ENCODE peak calls at places on chromosomes 12 and 14, in eight cellular contexts. R is sigmoid colon, A is A549, G is H1, T is suprapubic skin, W is ovary, H is tibial nerve, P is GM12878. Z is an unnamed sample.

GRCh38 chr12:124833693-124834122 is 30.0 kb downstream of the SCARB1 start:
- DNase-seq in T (no peak), H (no peak), A (no peak), P (no peak), R (no peak), G (peak), W (peak), Z (no peak)

GRCh38 chr14:31449971-31450610 is 7.2 kb downstream of the DTD2 start:
- DNase-seq in W (no peak), H (no peak), A (peak), P (no peak), T (no peak), G (no peak), R (no peak), Z (no peak)

GRCh38 chr12:68899251-68899771 is 33.7 kb downstream of the CPM start:
- DNase-seq in P (no peak), A (peak), R (peak), T (no peak), H (no peak), G (no peak), W (peak), Z (peak)

GRCh38 chr12:981176-981828 is 9.7 kb upstream of the ERC1 start:
- DNase-seq in A (no peak), H (no peak), W (no peak), G (no peak), P (no peak), R (no peak), T (no peak), Z (no peak)

GRCh38 chr12:93135286-93136239 is 206.5 kb upstream of the EEA1 start:
- DNase-seq in T (no peak), G (no peak), R (no peak), P (no peak), W (no peak), H (no peak), A (no peak), Z (no peak)

GRCh38 chr14:105026789-105027563 is 6.1 kb upstream of the CDCA4 start:
- DNase-seq in R (no peak), W (no peak), G (no peak), T (no peak), H (no peak), A (peak), P (no peak), Z (no peak)

GRCh38 chr14:68733086-68733621 is 59.7 kb downstream of the ZFP36L1 start:
- DNase-seq in G (no peak), H (no peak), R (no peak), T (no peak), A (no peak), P (peak), W (no peak), Z (no peak)

GRCh38 chr12:101686176-101686575 is 11.3 kb upstream of the CHPT1 start:
- DNase-seq in T (no peak), P (no peak), R (no peak), W (no peak), H (no peak), A (no peak), G (no peak), Z (no peak)

DNA sequence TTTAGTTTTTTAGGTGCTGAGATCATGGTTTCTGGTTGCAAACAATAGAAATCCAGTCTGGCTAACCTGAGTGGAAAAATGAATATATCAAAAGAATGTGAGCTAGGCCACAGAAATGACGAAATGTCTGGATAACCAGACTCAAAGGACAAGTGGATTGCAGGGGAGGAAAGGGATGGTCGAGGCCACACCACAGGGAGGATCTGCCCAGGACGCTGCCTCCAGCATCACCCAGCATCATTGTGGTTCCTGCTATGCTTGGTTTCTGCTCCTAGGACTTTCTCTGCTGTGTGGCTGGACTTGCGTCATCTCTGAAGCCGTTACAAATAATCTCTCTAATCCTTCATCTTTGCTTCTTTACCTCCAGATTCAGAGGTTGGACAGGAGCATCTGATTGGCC is 80.4 kb downstream of the TTC8 start:
- DNase-seq in P (no peak), H (no peak), T (no peak), G (no peak), R (no peak), A (no peak), W (no peak), Z (no peak)
- TF ChIP-seq EP300 in P (no peak), H (no peak), T (no peak), G (no peak), R (no peak), A (no peak), W (no peak), Z (no peak)

GRCh38 chr12:59895161-59895785 is 299.4 kb downstream of the SLC16A7 start:
- DNase-seq in H (no peak), W (no peak), T (no peak), P (no peak), A (no peak), G (no peak), R (no peak), Z (no peak)

GRCh38 chr12:59886131-59886751 is 290.4 kb downstream of the SLC16A7 start:
- DNase-seq in G (no peak), P (no peak), W (no peak), T (no peak), R (no peak), H (no peak), A (no peak), Z (no peak)

GRCh38 chr12:59887204-59887603 is 291.4 kb downstream of the SLC16A7 start:
- DNase-seq in H (no peak), A (no peak), G (no peak), P (no peak), T (no peak), R (no peak), W (no peak), Z (no peak)

GRCh38 chr12:59891180-59891579 is 295.4 kb downstream of the SLC16A7 start:
- DNase-seq in G (no peak), H (no peak), R (no peak), P (no peak), T (no peak), A (no peak), W (no peak), Z (no peak)
- TF ChIP-seq EP300 in G (no peak), H (no peak), R (no peak), P (no peak), T (no peak), A (no peak), W (no peak), Z (no peak)

GRCh38 chr14:88515499-88516221 is 39.1 kb downstream of the PTPN21 start:
- DNase-seq in H (no peak), P (no peak), R (no peak), W (no peak), A (no peak), T (no peak), G (no peak), Z (no peak)
- TF ChIP-seq EP300 in H (no peak), P (no peak), R (no peak), W (no peak), A (no peak), T (no peak), G (no peak), Z (no peak)

GRCh38 chr12:88562151-88562550 is 18.1 kb downstream of the KITLG start:
- DNase-seq in W (no peak), T (no peak), A (no peak), P (no peak), G (no peak), H (no peak), R (no peak), Z (no peak)

GRCh38 chr12:88570103-88570502 is 10.2 kb downstream of the KITLG start:
- DNase-seq in T (peak), A (no peak), R (no peak), H (no peak), G (no peak), P (no peak), W (no peak), Z (no peak)

GRCh38 chr12:88562846-88563582 is 17.3 kb downstream of the KITLG start:
- DNase-seq in R (no peak), A (no peak), W (no peak), P (no peak), H (no peak), T (no peak), G (no peak), Z (no peak)

GRCh38 chr12:88571543-88571942 is 8.7 kb downstream of the KITLG start:
- DNase-seq in P (no peak), R (no peak), T (no peak), G (no peak), A (no peak), W (no peak), H (no peak), Z (no peak)

DNA sequence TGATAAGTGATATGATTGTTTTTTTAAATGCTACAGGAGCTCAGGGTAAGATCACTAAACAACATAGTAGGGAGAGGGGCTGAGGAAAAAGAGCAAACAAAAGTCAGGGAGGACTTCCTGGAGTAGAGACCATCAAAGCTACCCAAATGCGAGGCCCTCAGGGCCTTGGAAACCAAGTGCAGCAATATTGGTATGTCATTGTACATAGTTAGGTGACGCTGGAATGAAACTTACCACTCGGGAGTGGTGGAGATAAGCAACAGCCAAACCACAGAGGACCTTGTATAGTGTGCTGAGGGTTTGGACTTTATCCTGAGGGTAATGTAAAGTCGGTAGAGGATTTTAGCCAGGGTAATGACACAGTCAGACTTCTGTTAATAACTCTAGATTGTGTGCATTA is 13.8 kb downstream of the KITLG start:
- DNase-seq in T (no peak), R (no peak), H (no peak), A (no peak), W (no peak), G (no peak), P (no peak), Z (peak)
- TF ChIP-seq EP300 in T (no peak), R (no peak), H (no peak), A (no peak), W (no peak), G (no peak), P (no peak), Z (no peak)

DNA sequence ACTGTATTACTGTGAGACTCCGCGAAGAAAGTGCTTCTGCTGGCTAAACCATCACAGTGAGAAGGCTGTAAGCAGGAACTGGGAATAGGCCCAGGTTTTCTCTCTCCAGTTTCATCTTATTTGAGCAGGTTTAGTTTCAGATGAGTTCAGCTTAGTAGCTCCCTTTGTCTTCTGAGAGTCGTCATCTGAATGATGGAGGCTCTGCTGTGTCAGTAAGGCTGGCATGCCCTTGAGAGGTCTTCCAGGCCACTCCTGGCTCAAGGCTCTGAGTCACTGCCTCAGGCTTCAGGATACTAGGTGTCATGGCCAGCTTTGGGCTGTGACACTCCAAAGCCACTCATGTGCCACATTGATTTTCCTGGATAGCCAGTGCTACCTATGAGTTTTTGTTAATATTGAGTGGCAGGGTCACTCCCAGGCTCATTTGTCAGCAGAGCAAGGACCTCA is 205.6 kb upstream of the RGS6 start:
- DNase-seq in H (no peak), A (no peak), G (no peak), P (no peak), T (no peak), R (no peak), W (no peak), Z (no peak)
- TF ChIP-seq EP300 in H (no peak), A (no peak), G (no peak), P (no peak), T (no peak), R (no peak), W (no peak), Z (no peak)

DNA sequence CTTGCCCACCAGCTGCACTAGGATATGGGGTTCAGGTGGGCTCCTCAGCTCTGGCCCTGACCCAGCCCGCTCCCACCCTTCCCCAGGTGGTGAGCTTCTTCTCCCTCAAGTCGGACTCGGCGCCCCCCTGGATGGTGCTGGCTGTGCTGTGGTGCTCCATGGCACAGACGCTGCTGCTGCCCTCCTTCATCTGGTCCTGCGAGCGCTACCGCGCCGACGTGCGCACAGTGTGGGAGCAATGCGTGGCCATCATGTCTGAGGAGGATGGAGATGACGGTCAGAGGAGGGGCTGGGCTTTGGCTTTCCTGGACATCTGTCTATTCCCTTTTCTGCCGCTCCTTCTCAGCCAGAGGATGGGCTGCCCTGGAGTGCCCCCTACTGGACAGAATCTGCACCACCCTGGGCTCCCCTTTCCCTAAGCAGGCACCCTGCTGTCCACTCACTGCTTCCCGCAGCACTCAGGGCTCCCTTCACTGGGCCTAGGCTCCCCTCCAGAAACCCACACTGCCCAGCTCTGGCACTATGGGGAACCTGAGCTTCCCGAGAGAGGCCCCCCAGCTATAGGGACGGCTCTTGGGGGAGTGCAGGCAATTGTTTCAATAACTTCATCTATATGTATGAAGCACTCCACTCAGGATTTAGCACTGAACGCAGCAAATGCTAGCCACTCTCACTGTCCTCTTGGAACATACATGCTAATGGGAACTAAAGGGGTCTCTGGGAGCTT is 2.6 kb upstream of the P3H3 start:
- DNase-seq in W (peak), A (peak), G (peak), H (peak), P (no peak), T (peak), R (peak), Z (peak)
- TF ChIP-seq EP300 in W (no peak), A (no peak), G (no peak), H (no peak), P (no peak), T (no peak), R (no peak), Z (no peak)

GRCh38 chr12:26135010-26135420 is 10.2 kb upstream of the BHLHE41 start:
- DNase-seq in T (no peak), P (no peak), H (no peak), R (no peak), W (peak), A (no peak), G (no peak), Z (peak)
- TF ChIP-seq EP300 in T (no peak), P (no peak), H (peak), R (no peak), W (no peak), A (no peak), G (no peak), Z (no peak)

GRCh38 chr14:54173782-54174181 is 217.2 kb upstream of the BMP4 start:
- DNase-seq in W (no peak), A (no peak), R (no peak), G (no peak), T (no peak), H (no peak), P (no peak), Z (no peak)

GRCh38 chr14:54177009-54177408 is 219.8 kb upstream of the CDKN3 start:
- DNase-seq in R (no peak), H (no peak), T (no peak), A (no peak), G (no peak), P (no peak), W (no peak), Z (no peak)

GRCh38 chr14:54174437-54174836 is 217.8 kb upstream of the BMP4 start:
- DNase-seq in G (no peak), P (no peak), A (no peak), R (no peak), H (no peak), W (no peak), T (no peak), Z (no peak)

GRCh38 chr14:54177861-54178591 is 218.8 kb upstream of the CDKN3 start:
- DNase-seq in P (no peak), H (no peak), G (no peak), W (no peak), T (no peak), A (no peak), R (no peak), Z (no peak)

DNA sequence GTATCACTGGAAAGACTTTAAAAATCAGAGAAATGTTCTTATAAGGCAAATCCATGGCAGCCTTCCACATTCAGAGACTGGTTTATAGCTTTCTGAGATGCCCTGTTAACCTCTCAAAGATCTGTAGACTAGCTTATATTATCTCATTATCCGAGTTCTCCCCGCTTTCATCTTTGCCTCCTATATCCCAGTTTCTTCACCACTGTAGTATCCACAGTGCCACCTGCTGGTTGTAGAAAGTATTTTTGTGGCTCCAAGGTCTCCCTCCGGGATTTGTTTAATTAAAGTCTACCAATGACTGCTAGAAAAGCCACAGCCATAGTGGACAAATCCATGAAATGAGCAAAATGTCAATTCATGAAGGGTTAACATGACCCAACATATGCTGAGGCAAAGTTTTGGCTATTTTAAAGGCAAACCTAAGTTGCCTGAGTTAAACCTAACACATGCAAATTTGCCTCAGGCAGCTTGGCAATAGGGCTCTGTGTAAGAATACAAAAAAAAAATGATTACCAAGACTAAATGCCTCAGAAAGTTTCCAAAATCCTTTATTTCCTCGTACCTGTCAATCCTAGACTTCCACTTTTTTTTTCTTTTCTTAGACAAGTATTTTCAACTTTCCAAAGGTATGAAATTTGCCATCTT is 218.8 kb upstream of the BMP4 start:
- DNase-seq in W (peak), G (peak), A (peak), R (peak), P (peak), T (no peak), H (peak), Z (peak)
- TF ChIP-seq EP300 in W (no peak), G (no peak), A (no peak), R (no peak), P (no peak), T (no peak), H (no peak), Z (no peak)

GRCh38 chr12:89208661-89209096 is 143.6 kb downstream of the DUSP6 start:
- DNase-seq in W (no peak), P (no peak), R (no peak), G (no peak), A (no peak), H (no peak), T (no peak), Z (no peak)

GRCh38 chr12:89212339-89212771 is 139.9 kb downstream of the DUSP6 start:
- DNase-seq in P (no peak), G (no peak), A (no peak), H (no peak), T (no peak), W (no peak), R (peak), Z (peak)

GRCh38 chr12:89213139-89213538 is 139.2 kb downstream of the DUSP6 start:
- DNase-seq in G (no peak), R (no peak), W (no peak), A (no peak), H (no peak), P (no peak), T (no peak), Z (no peak)

GRCh38 chr12:89211456-89211855 is 140.8 kb downstream of the DUSP6 start:
- DNase-seq in P (no peak), H (no peak), R (no peak), T (no peak), A (no peak), W (no peak), G (no peak), Z (no peak)

DNA sequence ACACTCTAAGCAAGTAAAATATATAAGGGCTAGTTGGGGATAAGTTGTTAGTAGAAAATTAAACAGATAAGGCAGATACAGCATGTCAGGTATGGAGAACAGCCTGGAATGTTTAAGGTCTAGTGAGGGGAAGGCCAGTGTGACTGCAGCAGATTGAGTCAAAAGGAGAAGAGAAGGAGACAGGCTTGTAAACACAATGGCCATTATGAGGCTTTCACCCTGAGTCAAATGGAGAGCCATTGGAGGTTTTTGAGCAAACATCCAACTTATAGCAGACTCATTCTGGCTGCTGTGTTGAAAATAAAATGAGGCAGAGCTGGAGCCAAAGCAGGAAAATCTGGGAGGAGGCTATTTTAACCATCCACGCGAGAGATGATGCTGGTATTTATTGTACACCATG is 142.0 kb downstream of the DUSP6 start:
- DNase-seq in H (no peak), R (no peak), P (no peak), A (no peak), W (no peak), G (no peak), T (no peak), Z (no peak)
- TF ChIP-seq EP300 in H (no peak), R (no peak), P (no peak), A (no peak), W (no peak), G (no peak), T (no peak), Z (no peak)